ENCODE peak calls at places on chromosomes 3 and 15, in nine cellular contexts. One of them, this sample, is unnamed. For H3K4me1, the result is how much of the 10 kb centered on the place peaks cover.

GRCh38 chr15:79209690-79210089 is 72.8 kb upstream of the ANKRD34C start:
- DNase-seq in psoas muscle: no peak
- DNase-seq in ascending aorta: no peak
- DNase-seq in esophagus muscularis mucosa: no peak
- DNase-seq in SJCRH30: no peak
- DNase-seq in PC-3: no peak
- DNase-seq in iPS DF 6.9: no peak
- DNase-seq in spleen: no peak
- DNase-seq in fibroblast of lung: no peak
- DNase-seq in this sample: no peak

GRCh38 chr15:47725924-47726323 is 8.6 kb downstream of the SEMA6D start:
- DNase-seq in PC-3: no peak
- DNase-seq in esophagus muscularis mucosa: no peak
- DNase-seq in fibroblast of lung: no peak
- DNase-seq in SJCRH30: no peak
- DNase-seq in spleen: no peak
- DNase-seq in psoas muscle: no peak
- DNase-seq in ascending aorta: no peak
- DNase-seq in iPS DF 6.9: no peak
- DNase-seq in this sample: no peak

GRCh38 chr3:182212479-182213076 is 500.9 kb downstream of the SOX2 start:
- DNase-seq in psoas muscle: peak
- DNase-seq in esophagus muscularis mucosa: no peak
- DNase-seq in PC-3: peak
- DNase-seq in ascending aorta: no peak
- DNase-seq in spleen: no peak
- DNase-seq in iPS DF 6.9: peak
- DNase-seq in fibroblast of lung: peak
- DNase-seq in SJCRH30: peak
- DNase-seq in this sample: peak

GRCh38 chr3:40878464-40878905 is 320.8 kb upstream of the CTNNB1 start:
- DNase-seq in esophagus muscularis mucosa: no peak
- DNase-seq in iPS DF 6.9: no peak
- DNase-seq in PC-3: no peak
- DNase-seq in ascending aorta: no peak
- DNase-seq in spleen: no peak
- DNase-seq in psoas muscle: no peak
- DNase-seq in SJCRH30: peak
- DNase-seq in fibroblast of lung: no peak
- DNase-seq in this sample: no peak

GRCh38 chr3:190446492-190447301 is 3.0 kb downstream of the TMEM207 start:
- DNase-seq in iPS DF 6.9: no peak
- DNase-seq in SJCRH30: no peak
- DNase-seq in spleen: no peak
- DNase-seq in psoas muscle: no peak
- DNase-seq in fibroblast of lung: peak
- DNase-seq in ascending aorta: no peak
- DNase-seq in esophagus muscularis mucosa: no peak
- DNase-seq in PC-3: no peak
- DNase-seq in this sample: no peak

GRCh38 chr3:66702126-66702525 is 201.3 kb upstream of the LRIG1 start:
- DNase-seq in PC-3: no peak
- DNase-seq in spleen: no peak
- DNase-seq in ascending aorta: no peak
- DNase-seq in iPS DF 6.9: no peak
- DNase-seq in SJCRH30: no peak
- DNase-seq in psoas muscle: no peak
- DNase-seq in fibroblast of lung: peak
- DNase-seq in esophagus muscularis mucosa: peak
- DNase-seq in this sample: no peak

GRCh38 chr3:10234526-10235230 is 13.6 kb upstream of the TATDN2 start:
- DNase-seq in iPS DF 6.9: no peak
- DNase-seq in spleen: no peak
- DNase-seq in PC-3: no peak
- DNase-seq in psoas muscle: no peak
- DNase-seq in ascending aorta: no peak
- DNase-seq in fibroblast of lung: no peak
- DNase-seq in esophagus muscularis mucosa: no peak
- DNase-seq in SJCRH30: peak
- DNase-seq in this sample: no peak

GRCh38 chr15:61157933-61158332 is 71.2 kb downstream of the RORA start:
- DNase-seq in PC-3: no peak
- DNase-seq in spleen: no peak
- DNase-seq in fibroblast of lung: no peak
- DNase-seq in esophagus muscularis mucosa: peak
- DNase-seq in iPS DF 6.9: no peak
- DNase-seq in SJCRH30: no peak
- DNase-seq in ascending aorta: peak
- DNase-seq in psoas muscle: peak
- DNase-seq in this sample: no peak

GRCh38 chr3:182484682-182485081 is 308.6 kb upstream of the ATP11B start:
- DNase-seq in SJCRH30: no peak
- DNase-seq in PC-3: no peak
- DNase-seq in iPS DF 6.9: no peak
- DNase-seq in psoas muscle: no peak
- DNase-seq in spleen: no peak
- DNase-seq in ascending aorta: no peak
- DNase-seq in fibroblast of lung: no peak
- DNase-seq in esophagus muscularis mucosa: no peak
- DNase-seq in this sample: no peak

GRCh38 chr15:63640146-63640545 is 43.0 kb downstream of the FBXL22 start:
- DNase-seq in esophagus muscularis mucosa: no peak
- DNase-seq in spleen: no peak
- DNase-seq in iPS DF 6.9: no peak
- DNase-seq in PC-3: no peak
- DNase-seq in fibroblast of lung: no peak
- DNase-seq in psoas muscle: no peak
- DNase-seq in ascending aorta: no peak
- DNase-seq in SJCRH30: no peak
- DNase-seq in this sample: no peak

GRCh38 chr15:67048281-67049279 is 16.8 kb upstream of the SMAD3 start:
- DNase-seq in SJCRH30: no peak
- DNase-seq in esophagus muscularis mucosa: no peak
- DNase-seq in spleen: no peak
- DNase-seq in iPS DF 6.9: no peak
- DNase-seq in fibroblast of lung: peak
- DNase-seq in psoas muscle: no peak
- DNase-seq in ascending aorta: peak
- DNase-seq in PC-3: peak
- DNase-seq in this sample: peak

GRCh38 chr3:46114324-46114988 is 87.2 kb upstream of the XCR1 start:
- DNase-seq in esophagus muscularis mucosa: no peak
- DNase-seq in spleen: no peak
- DNase-seq in PC-3: peak
- DNase-seq in SJCRH30: no peak
- DNase-seq in ascending aorta: no peak
- DNase-seq in psoas muscle: no peak
- DNase-seq in fibroblast of lung: peak
- DNase-seq in iPS DF 6.9: peak
- DNase-seq in this sample: peak

GRCh38 chr3:106719583-106719982 is 657.7 kb upstream of the CCDC54 start:
- DNase-seq in psoas muscle: no peak
- DNase-seq in SJCRH30: no peak
- DNase-seq in fibroblast of lung: no peak
- DNase-seq in iPS DF 6.9: no peak
- DNase-seq in spleen: no peak
- DNase-seq in PC-3: no peak
- DNase-seq in ascending aorta: no peak
- DNase-seq in esophagus muscularis mucosa: no peak
- DNase-seq in this sample: no peak

GRCh38 chr15:28984421-28985375 is 98.9 kb downstream of the APBA2 start:
- DNase-seq in iPS DF 6.9: no peak
- DNase-seq in esophagus muscularis mucosa: peak
- DNase-seq in SJCRH30: peak
- DNase-seq in spleen: no peak
- DNase-seq in fibroblast of lung: peak
- DNase-seq in PC-3: no peak
- DNase-seq in ascending aorta: no peak
- DNase-seq in psoas muscle: no peak
- DNase-seq in this sample: no peak

GRCh38 chr3:2643606-2644005 is 466.6 kb downstream of the IL5RA start:
- DNase-seq in esophagus muscularis mucosa: no peak
- DNase-seq in PC-3: no peak
- DNase-seq in spleen: no peak
- DNase-seq in fibroblast of lung: no peak
- DNase-seq in SJCRH30: no peak
- DNase-seq in psoas muscle: no peak
- DNase-seq in iPS DF 6.9: no peak
- DNase-seq in ascending aorta: no peak
- DNase-seq in this sample: no peak

GRCh38 chr3:172626241-172626640 is 84.6 kb downstream of the NCEH1 start:
- DNase-seq in psoas muscle: no peak
- DNase-seq in iPS DF 6.9: no peak
- DNase-seq in esophagus muscularis mucosa: no peak
- DNase-seq in ascending aorta: no peak
- DNase-seq in fibroblast of lung: peak
- DNase-seq in spleen: no peak
- DNase-seq in SJCRH30: no peak
- DNase-seq in PC-3: peak
- DNase-seq in this sample: peak
- H3K27ac ChIP-seq in psoas muscle: no peak
- H3K27ac ChIP-seq in iPS DF 6.9: no peak
- H3K27ac ChIP-seq in esophagus muscularis mucosa: no peak
- H3K27ac ChIP-seq in ascending aorta: no peak
- H3K27ac ChIP-seq in fibroblast of lung: peak
- H3K27ac ChIP-seq in spleen: no peak
- H3K27ac ChIP-seq in SJCRH30: no peak
- H3K27ac ChIP-seq in PC-3: no peak
- H3K27ac ChIP-seq in this sample: no peak

GRCh38 chr15:88637841-88638625 is 783 bp upstream of the ISG20 start:
- DNase-seq in ascending aorta: no peak
- DNase-seq in esophagus muscularis mucosa: no peak
- DNase-seq in PC-3: no peak
- DNase-seq in psoas muscle: no peak
- DNase-seq in SJCRH30: no peak
- DNase-seq in iPS DF 6.9: no peak
- DNase-seq in spleen: peak
- DNase-seq in fibroblast of lung: no peak
- DNase-seq in this sample: no peak
- H3K4me3 ChIP-seq in ascending aorta: peak
- H3K4me3 ChIP-seq in esophagus muscularis mucosa: peak
- H3K4me3 ChIP-seq in PC-3: peak
- H3K4me3 ChIP-seq in psoas muscle: peak
- H3K4me3 ChIP-seq in SJCRH30: peak
- H3K4me3 ChIP-seq in iPS DF 6.9: no peak
- H3K4me3 ChIP-seq in spleen: no peak
- H3K4me3 ChIP-seq in fibroblast of lung: peak
- H3K4me3 ChIP-seq in this sample: no peak

GRCh38 chr3:37852771-37853170 is 8.9 kb upstream of the CTDSPL start:
- DNase-seq in esophagus muscularis mucosa: no peak
- DNase-seq in fibroblast of lung: no peak
- DNase-seq in SJCRH30: no peak
- DNase-seq in ascending aorta: no peak
- DNase-seq in spleen: peak
- DNase-seq in iPS DF 6.9: no peak
- DNase-seq in psoas muscle: no peak
- DNase-seq in PC-3: no peak
- DNase-seq in this sample: no peak
- H3K4me1 ChIP-seq in esophagus muscularis mucosa: under half
- H3K4me1 ChIP-seq in fibroblast of lung: under half
- H3K4me1 ChIP-seq in SJCRH30: under half
- H3K4me1 ChIP-seq in ascending aorta: under half
- H3K4me1 ChIP-seq in spleen: under half
- H3K4me1 ChIP-seq in iPS DF 6.9: under half
- H3K4me1 ChIP-seq in psoas muscle: under half
- H3K4me1 ChIP-seq in PC-3: under half
- H3K4me1 ChIP-seq in this sample: half or more

GRCh38 chr3:187291001-187291511 is 481 bp downstream of the MASP1 start:
- DNase-seq in esophagus muscularis mucosa: peak
- DNase-seq in PC-3: no peak
- DNase-seq in iPS DF 6.9: no peak
- DNase-seq in psoas muscle: no peak
- DNase-seq in spleen: no peak
- DNase-seq in fibroblast of lung: peak
- DNase-seq in SJCRH30: no peak
- DNase-seq in ascending aorta: no peak
- DNase-seq in this sample: no peak

GRCh38 chr3:187287231-187287630 is 4.3 kb downstream of the MASP1 start:
- DNase-seq in PC-3: no peak
- DNase-seq in ascending aorta: no peak
- DNase-seq in SJCRH30: no peak
- DNase-seq in fibroblast of lung: no peak
- DNase-seq in esophagus muscularis mucosa: no peak
- DNase-seq in iPS DF 6.9: no peak
- DNase-seq in spleen: no peak
- DNase-seq in psoas muscle: no peak
- DNase-seq in this sample: no peak

GRCh38 chr3:187288176-187288893 is 3.2 kb downstream of the MASP1 start:
- DNase-seq in psoas muscle: no peak
- DNase-seq in esophagus muscularis mucosa: peak
- DNase-seq in PC-3: no peak
- DNase-seq in SJCRH30: no peak
- DNase-seq in ascending aorta: no peak
- DNase-seq in spleen: no peak
- DNase-seq in iPS DF 6.9: no peak
- DNase-seq in fibroblast of lung: no peak
- DNase-seq in this sample: no peak

GRCh38 chr3:187290561-187290960 is 976 bp downstream of the MASP1 start:
- DNase-seq in SJCRH30: no peak
- DNase-seq in spleen: no peak
- DNase-seq in ascending aorta: no peak
- DNase-seq in PC-3: no peak
- DNase-seq in psoas muscle: no peak
- DNase-seq in fibroblast of lung: no peak
- DNase-seq in iPS DF 6.9: no peak
- DNase-seq in esophagus muscularis mucosa: peak
- DNase-seq in this sample: no peak

GRCh38 chr3:187286467-187287059 is 5.0 kb downstream of the MASP1 start:
- DNase-seq in psoas muscle: no peak
- DNase-seq in PC-3: peak
- DNase-seq in esophagus muscularis mucosa: no peak
- DNase-seq in fibroblast of lung: peak
- DNase-seq in SJCRH30: no peak
- DNase-seq in iPS DF 6.9: no peak
- DNase-seq in ascending aorta: no peak
- DNase-seq in spleen: no peak
- DNase-seq in this sample: no peak
- H3K27ac ChIP-seq in psoas muscle: no peak
- H3K27ac ChIP-seq in PC-3: no peak
- H3K27ac ChIP-seq in esophagus muscularis mucosa: no peak
- H3K27ac ChIP-seq in fibroblast of lung: peak
- H3K27ac ChIP-seq in SJCRH30: no peak
- H3K27ac ChIP-seq in iPS DF 6.9: no peak
- H3K27ac ChIP-seq in ascending aorta: no peak
- H3K27ac ChIP-seq in spleen: no peak
- H3K27ac ChIP-seq in this sample: no peak

GRCh38 chr15:82833283-82833682 is 23.9 kb downstream of the WHAMM start:
- DNase-seq in esophagus muscularis mucosa: no peak
- DNase-seq in SJCRH30: no peak
- DNase-seq in iPS DF 6.9: no peak
- DNase-seq in PC-3: no peak
- DNase-seq in fibroblast of lung: no peak
- DNase-seq in psoas muscle: no peak
- DNase-seq in spleen: no peak
- DNase-seq in ascending aorta: no peak
- DNase-seq in this sample: no peak
- H3K4me3 ChIP-seq in esophagus muscularis mucosa: no peak
- H3K4me3 ChIP-seq in SJCRH30: no peak
- H3K4me3 ChIP-seq in iPS DF 6.9: no peak
- H3K4me3 ChIP-seq in PC-3: peak
- H3K4me3 ChIP-seq in fibroblast of lung: no peak
- H3K4me3 ChIP-seq in psoas muscle: no peak
- H3K4me3 ChIP-seq in spleen: no peak
- H3K4me3 ChIP-seq in ascending aorta: no peak
- H3K4me3 ChIP-seq in this sample: no peak